ENCODE peak calls at places on chromosomes 12 and 14, in five cellular contexts. T is B cell, S is endothelial cell of umbilical vein, Z is mesothelial cell of epicardium, K is AG09309. D is an unnamed sample.

GRCh38 chr14:51293149-51293925 is 53.3 kb downstream of the TMX1 start:
- DNase-seq in K (no peak), Z (no peak), T (no peak), S (peak; percentile 16), D (no peak)

GRCh38 chr12:52210925-52211650 is 19.3 kb upstream of the KRT80 start:
- DNase-seq in Z (no peak), K (no peak), S (no peak), T (no peak), D (no peak)

GRCh38 chr12:107748472-107748871 is 12.5 kb downstream of the PRDM4 start:
- DNase-seq in Z (no peak), K (peak; percentile 37), T (no peak), S (peak; percentile 84), D (no peak)

GRCh38 chr12:114817491-114818440 is 133.8 kb upstream of the TBX3 start:
- DNase-seq in T (no peak), K (no peak), S (no peak), Z (no peak), D (no peak)

GRCh38 chr12:65728348-65728912 is 95.9 kb upstream of the HMGA2 start:
- DNase-seq in T (no peak), S (peak; percentile 4), Z (no peak), K (no peak), D (no peak)

GRCh38 chr12:6941786-6942185 is 1.8 kb upstream of the RNU7-1 start:
- DNase-seq in S (no peak), T (no peak), K (no peak), Z (no peak), D (no peak)

GRCh38 chr12:22543246-22544037 is 900 bp downstream of the C2CD5 start:
- DNase-seq in S (peak; percentile 27), T (peak; percentile 56), K (no peak), Z (no peak), D (no peak)

GRCh38 chr12:100515956-100516355 is 42.3 kb downstream of the NR1H4 start:
- DNase-seq in S (no peak), K (no peak), T (no peak), Z (no peak), D (no peak)

GRCh38 chr12:6193853-6194815 is 6.1 kb upstream of the CD9 start:
- DNase-seq in Z (no peak), S (no peak), K (no peak), T (no peak), D (no peak)

GRCh38 chr12:117273091-117273490 is 82.8 kb upstream of the FBXO21 start:
- DNase-seq in T (no peak), K (no peak), S (no peak), Z (no peak), D (no peak)

GRCh38 chr12:32179011-32179395 is 72.4 kb downstream of the BICD1 start:
- DNase-seq in T (no peak), K (no peak), Z (no peak), S (no peak), D (no peak)

GRCh38 chr14:76696791-76697190 is 64.5 kb upstream of the VASH1 start:
- DNase-seq in T (no peak), Z (no peak), S (no peak), K (no peak), D (peak; percentile 36)

GRCh38 chr12:55965941-55966407 is at the start of gene PMEL:
- DNase-seq in T (no peak), K (no peak), S (peak; percentile 17), Z (no peak), D (no peak)

GRCh38 chr12:65200007-65200665 is 30.8 kb downstream of the LEMD3 start:
- DNase-seq in S (peak; percentile 50), T (no peak), K (no peak), Z (no peak), D (no peak)

GRCh38 chr14:87995500-87996275 is 2.7 kb upstream of the GALC start:
- DNase-seq in K (no peak), T (no peak), S (no peak), Z (no peak), D (no peak)

GRCh38 chr12:31353730-31354708 is 28.1 kb upstream of the SINHCAF start:
- DNase-seq in S (no peak), K (no peak), Z (no peak), T (no peak), D (no peak)

GRCh38 chr14:100417466-100417865 is 94.3 kb downstream of the SLC25A47 start:
- DNase-seq in T (no peak), S (peak; percentile 88), Z (no peak), K (peak; percentile 78), D (peak; percentile 92)
- TF ChIP-seq CTCF in T (no peak), S (peak; percentile 72), Z (peak; percentile 26), K (peak; percentile 97), D (peak; percentile 88)

GRCh38 chr12:28998662-28999120 is 150.4 kb upstream of the FAR2 start:
- DNase-seq in K (peak; percentile 41), S (peak; percentile 56), T (no peak), Z (no peak), D (no peak)
- TF ChIP-seq CTCF in K (peak; percentile 53), S (peak; percentile 37), T (no peak), Z (peak; percentile 16), D (peak; percentile 71)

GRCh38 chr14:59422069-59422881 is 42.9 kb downstream of the GPR135 start:
- DNase-seq in Z (no peak), K (no peak), T (peak; percentile 53), S (peak; percentile 29), D (no peak)
- TF ChIP-seq CTCF in Z (no peak), K (peak; percentile 31), T (no peak), S (peak; percentile 9), D (peak; percentile 38)

GRCh38 chr12:110929818-110930217 is 9.4 kb upstream of the MYL2 start:
- DNase-seq in S (no peak), K (no peak), T (no peak), Z (no peak), D (no peak)

GRCh38 chr12:110930348-110931314 is 10.3 kb upstream of the MYL2 start:
- DNase-seq in S (no peak), K (no peak), Z (no peak), T (no peak), D (no peak)

GRCh38 chr12:110932048-110932447 is 11.7 kb upstream of the MYL2 start:
- DNase-seq in K (no peak), Z (no peak), T (no peak), S (no peak), D (no peak)

GRCh38 chr12:110933326-110933974 is 13.1 kb upstream of the MYL2 start:
- DNase-seq in K (no peak), Z (no peak), T (no peak), S (no peak), D (no peak)

DNA sequence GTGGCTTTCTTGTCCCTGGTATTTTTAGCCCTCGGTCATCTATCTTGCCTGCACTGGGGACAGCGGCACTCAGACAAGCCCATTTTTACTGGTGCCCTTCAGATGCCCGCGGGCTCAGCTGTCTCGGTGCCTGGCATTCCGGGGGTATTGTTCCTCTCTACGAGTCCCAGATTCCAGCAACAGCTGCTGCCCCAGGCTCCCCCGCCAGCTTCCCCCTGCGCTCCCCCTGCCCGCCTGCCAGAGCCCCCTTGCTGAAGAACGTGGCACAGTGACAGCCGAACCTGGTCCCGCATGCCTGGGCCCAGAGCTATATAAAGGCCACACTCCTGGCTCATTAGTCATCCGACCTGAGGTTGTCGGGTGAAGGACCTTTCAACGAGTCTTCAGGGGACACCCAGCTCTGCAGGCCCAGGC is 10.9 kb upstream of the MYL2 start:
- DNase-seq in K (no peak), T (no peak), S (no peak), Z (no peak), D (no peak)
- TF ChIP-seq CTCF in K (no peak), T (no peak), S (no peak), Z (no peak), D (no peak)

GRCh38 chr12:76119887-76120286 is 35.4 kb upstream of the NAP1L1 start:
- DNase-seq in S (no peak), T (no peak), K (no peak), Z (no peak), D (no peak)

GRCh38 chr12:76117751-76118150 is 33.3 kb upstream of the NAP1L1 start:
- DNase-seq in S (no peak), K (no peak), Z (no peak), T (no peak), D (no peak)

GRCh38 chr12:76113800-76114757 is 29.6 kb upstream of the NAP1L1 start:
- DNase-seq in T (no peak), K (no peak), S (no peak), Z (no peak), D (no peak)

GRCh38 chr12:76111209-76111749 is 26.8 kb upstream of the NAP1L1 start:
- DNase-seq in Z (no peak), T (no peak), S (no peak), K (no peak), D (no peak)

DNA sequence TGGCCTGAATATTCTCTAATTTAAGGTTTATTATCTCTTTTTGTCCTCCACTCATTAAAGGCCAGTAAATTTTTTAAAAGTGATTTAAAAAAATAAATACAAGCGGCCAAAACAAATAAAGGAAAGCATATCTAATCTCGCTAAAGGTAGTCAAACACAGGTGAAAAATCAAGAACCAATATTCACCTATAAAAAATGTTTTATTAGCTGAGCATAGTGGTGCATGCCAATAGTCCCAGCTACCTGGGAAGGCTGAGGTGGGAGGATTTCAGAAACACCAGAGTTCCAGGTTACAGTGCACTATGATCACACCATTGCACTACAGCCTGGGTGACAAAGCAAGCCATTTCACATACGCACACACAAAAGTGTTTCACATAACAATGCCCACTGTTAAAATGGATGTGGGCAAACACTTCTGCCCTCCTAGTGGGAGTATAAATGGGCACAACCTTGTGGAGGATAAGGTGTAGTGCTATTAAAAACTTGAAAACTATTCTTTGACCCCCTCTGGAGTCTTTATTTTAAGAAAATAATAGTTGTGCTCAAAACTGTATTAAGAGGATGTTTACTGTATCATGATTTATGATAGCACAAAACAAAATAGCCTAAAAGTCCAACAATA is 32.7 kb upstream of the NAP1L1 start:
- DNase-seq in S (no peak), Z (no peak), K (no peak), T (no peak), D (no peak)
- TF ChIP-seq CTCF in S (no peak), Z (no peak), K (no peak), T (no peak), D (no peak)

GRCh38 chr12:131827961-131828534 is at the start of gene MMP17:
- DNase-seq in S (peak; percentile 41), T (peak; percentile 47), K (no peak), Z (no peak), D (no peak)
- TF ChIP-seq CTCF in S (no peak), T (no peak), K (peak; percentile 8), Z (no peak), D (no peak)